ENCODE peak calls at places on chromosomes 4 and X, in six cellular contexts. One of them, this sample, is unnamed.

GRCh38 chr4:111838406-111838930 is 306.8 kb upstream of the FAM241A start:
- DNase-seq in naive thymus-derived CD4-positive, alpha-beta T cell: no peak
- DNase-seq in coronary artery: no peak
- DNase-seq in T-helper 9 cell: no peak
- DNase-seq in GM23248: no peak
- DNase-seq in astrocyte of the spinal cord: no peak
- DNase-seq in this sample: no peak

GRCh38 chr4:98963538-98964433 is 31.7 kb upstream of the METAP1 start:
- DNase-seq in naive thymus-derived CD4-positive, alpha-beta T cell: no peak
- DNase-seq in coronary artery: no peak
- DNase-seq in T-helper 9 cell: no peak
- DNase-seq in GM23248: peak
- DNase-seq in astrocyte of the spinal cord: peak
- DNase-seq in this sample: no peak

GRCh38 chr4:10186228-10187214 is 69.9 kb upstream of the WDR1 start:
- DNase-seq in naive thymus-derived CD4-positive, alpha-beta T cell: no peak
- DNase-seq in coronary artery: no peak
- DNase-seq in T-helper 9 cell: no peak
- DNase-seq in GM23248: peak
- DNase-seq in astrocyte of the spinal cord: no peak
- DNase-seq in this sample: no peak

GRCh38 chr4:147582386-147583077 is 34.7 kb upstream of the TMEM184C start:
- DNase-seq in naive thymus-derived CD4-positive, alpha-beta T cell: no peak
- DNase-seq in coronary artery: no peak
- DNase-seq in T-helper 9 cell: no peak
- DNase-seq in GM23248: no peak
- DNase-seq in astrocyte of the spinal cord: no peak
- DNase-seq in this sample: peak

GRCh38 chrX:85815203-85815751 is 232.1 kb downstream of the CHM start:
- DNase-seq in naive thymus-derived CD4-positive, alpha-beta T cell: no peak
- DNase-seq in coronary artery: no peak
- DNase-seq in T-helper 9 cell: no peak
- DNase-seq in GM23248: no peak
- DNase-seq in astrocyte of the spinal cord: no peak
- DNase-seq in this sample: no peak

GRCh38 chr4:41878170-41878941 is 56.9 kb upstream of the TMEM33 start:
- DNase-seq in naive thymus-derived CD4-positive, alpha-beta T cell: no peak
- DNase-seq in coronary artery: no peak
- DNase-seq in T-helper 9 cell: no peak
- DNase-seq in GM23248: no peak
- DNase-seq in astrocyte of the spinal cord: no peak
- DNase-seq in this sample: no peak

GRCh38 chrX:63250253-63250868 is 100.8 kb downstream of the SPIN4 start:
- DNase-seq in naive thymus-derived CD4-positive, alpha-beta T cell: no peak
- DNase-seq in coronary artery: no peak
- DNase-seq in T-helper 9 cell: peak
- DNase-seq in GM23248: peak
- DNase-seq in astrocyte of the spinal cord: peak
- DNase-seq in this sample: peak

GRCh38 chrX:50403903-50404302 is 66.7 kb downstream of the DGKK start:
- DNase-seq in naive thymus-derived CD4-positive, alpha-beta T cell: no peak
- DNase-seq in coronary artery: no peak
- DNase-seq in T-helper 9 cell: no peak
- DNase-seq in GM23248: no peak
- DNase-seq in astrocyte of the spinal cord: no peak
- DNase-seq in this sample: no peak

GRCh38 chrX:68675466-68675865 is 28.0 kb downstream of the STARD8 start:
- DNase-seq in naive thymus-derived CD4-positive, alpha-beta T cell: no peak
- DNase-seq in coronary artery: no peak
- DNase-seq in T-helper 9 cell: no peak
- DNase-seq in GM23248: no peak
- DNase-seq in astrocyte of the spinal cord: no peak
- DNase-seq in this sample: no peak

GRCh38 chrX:86295293-86295692 is 147.0 kb downstream of the DACH2 start:
- DNase-seq in naive thymus-derived CD4-positive, alpha-beta T cell: no peak
- DNase-seq in coronary artery: no peak
- DNase-seq in T-helper 9 cell: no peak
- DNase-seq in GM23248: no peak
- DNase-seq in astrocyte of the spinal cord: no peak
- DNase-seq in this sample: no peak

GRCh38 chrX:66914082-66914481 is 275.2 kb upstream of the EDA2R start:
- DNase-seq in naive thymus-derived CD4-positive, alpha-beta T cell: no peak
- DNase-seq in coronary artery: no peak
- DNase-seq in T-helper 9 cell: no peak
- DNase-seq in GM23248: peak
- DNase-seq in astrocyte of the spinal cord: no peak
- DNase-seq in this sample: no peak

GRCh38 chrX:18542897-18543296 is 117.5 kb downstream of the CDKL5 start:
- DNase-seq in naive thymus-derived CD4-positive, alpha-beta T cell: no peak
- DNase-seq in coronary artery: no peak
- DNase-seq in T-helper 9 cell: no peak
- DNase-seq in GM23248: no peak
- DNase-seq in astrocyte of the spinal cord: no peak
- DNase-seq in this sample: no peak

GRCh38 chr4:101597204-101597603 is 193.3 kb upstream of the BANK1 start:
- DNase-seq in naive thymus-derived CD4-positive, alpha-beta T cell: no peak
- DNase-seq in coronary artery: no peak
- DNase-seq in T-helper 9 cell: peak
- DNase-seq in GM23248: no peak
- DNase-seq in astrocyte of the spinal cord: no peak
- DNase-seq in this sample: no peak

GRCh38 chr4:146943691-146944375 is 1.8 kb downstream of the TTC29 start:
- DNase-seq in naive thymus-derived CD4-positive, alpha-beta T cell: no peak
- DNase-seq in coronary artery: no peak
- DNase-seq in T-helper 9 cell: no peak
- DNase-seq in GM23248: no peak
- DNase-seq in astrocyte of the spinal cord: peak
- DNase-seq in this sample: no peak

GRCh38 chrX:72573158-72573511 is 492 bp upstream of the HDAC8 start:
- DNase-seq in naive thymus-derived CD4-positive, alpha-beta T cell: no peak
- DNase-seq in coronary artery: no peak
- DNase-seq in T-helper 9 cell: no peak
- DNase-seq in GM23248: peak
- DNase-seq in astrocyte of the spinal cord: no peak
- DNase-seq in this sample: no peak

GRCh38 chr4:89657931-89658700 is 178.8 kb downstream of the SNCA start:
- DNase-seq in naive thymus-derived CD4-positive, alpha-beta T cell: no peak
- DNase-seq in coronary artery: no peak
- DNase-seq in T-helper 9 cell: no peak
- DNase-seq in GM23248: peak
- DNase-seq in astrocyte of the spinal cord: peak
- DNase-seq in this sample: peak

GRCh38 chrX:77298790-77299189 is 148.4 kb upstream of the FGF16 start:
- DNase-seq in naive thymus-derived CD4-positive, alpha-beta T cell: no peak
- DNase-seq in coronary artery: no peak
- DNase-seq in T-helper 9 cell: no peak
- DNase-seq in GM23248: no peak
- DNase-seq in astrocyte of the spinal cord: no peak
- DNase-seq in this sample: no peak

GRCh38 chrX:130974323-130974722 is 71.3 kb upstream of the ENOX2 start:
- DNase-seq in naive thymus-derived CD4-positive, alpha-beta T cell: no peak
- DNase-seq in coronary artery: no peak
- DNase-seq in T-helper 9 cell: no peak
- DNase-seq in GM23248: peak
- DNase-seq in astrocyte of the spinal cord: peak
- DNase-seq in this sample: peak

GRCh38 chr4:66489783-66490452 is 819.6 kb upstream of the EPHA5 start:
- DNase-seq in naive thymus-derived CD4-positive, alpha-beta T cell: no peak
- DNase-seq in coronary artery: no peak
- DNase-seq in T-helper 9 cell: no peak
- DNase-seq in GM23248: no peak
- DNase-seq in astrocyte of the spinal cord: peak
- DNase-seq in this sample: peak

GRCh38 chrX:153245288-153245731 is 66.2 kb downstream of the MAGEA1 start:
- DNase-seq in naive thymus-derived CD4-positive, alpha-beta T cell: no peak
- DNase-seq in coronary artery: no peak
- DNase-seq in T-helper 9 cell: no peak
- DNase-seq in GM23248: no peak
- DNase-seq in astrocyte of the spinal cord: peak
- DNase-seq in this sample: no peak

GRCh38 chr4:66571145-66571544 is 900.9 kb upstream of the EPHA5 start:
- DNase-seq in naive thymus-derived CD4-positive, alpha-beta T cell: no peak
- DNase-seq in coronary artery: no peak
- DNase-seq in T-helper 9 cell: no peak
- DNase-seq in GM23248: no peak
- DNase-seq in astrocyte of the spinal cord: no peak
- DNase-seq in this sample: no peak

GRCh38 chr4:2083826-2084160 is 24.7 kb downstream of the NAT8L start:
- DNase-seq in naive thymus-derived CD4-positive, alpha-beta T cell: no peak
- DNase-seq in coronary artery: no peak
- DNase-seq in T-helper 9 cell: no peak
- DNase-seq in GM23248: no peak
- DNase-seq in astrocyte of the spinal cord: no peak
- DNase-seq in this sample: no peak

GRCh38 chrX:103417933-103418332 is 41.6 kb downstream of the BEX3 start:
- DNase-seq in naive thymus-derived CD4-positive, alpha-beta T cell: no peak
- DNase-seq in coronary artery: no peak
- DNase-seq in T-helper 9 cell: no peak
- DNase-seq in GM23248: peak
- DNase-seq in astrocyte of the spinal cord: peak
- DNase-seq in this sample: peak

GRCh38 chr4:88211473-88212252 is 53.2 kb upstream of the ABCG2 start:
- DNase-seq in naive thymus-derived CD4-positive, alpha-beta T cell: no peak
- DNase-seq in coronary artery: no peak
- DNase-seq in T-helper 9 cell: peak
- DNase-seq in GM23248: peak
- DNase-seq in astrocyte of the spinal cord: peak
- DNase-seq in this sample: peak

GRCh38 chrX:40734956-40735317 is 405 bp downstream of the MED14 start:
- DNase-seq in naive thymus-derived CD4-positive, alpha-beta T cell: no peak
- DNase-seq in coronary artery: no peak
- DNase-seq in T-helper 9 cell: no peak
- DNase-seq in GM23248: peak
- DNase-seq in astrocyte of the spinal cord: peak
- DNase-seq in this sample: no peak

GRCh38 chr4:169080970-169081369 is 70.9 kb upstream of the CBR4 start:
- DNase-seq in naive thymus-derived CD4-positive, alpha-beta T cell: no peak
- DNase-seq in coronary artery: no peak
- DNase-seq in T-helper 9 cell: no peak
- DNase-seq in GM23248: no peak
- DNase-seq in astrocyte of the spinal cord: peak
- DNase-seq in this sample: peak

GRCh38 chr4:151573945-151574344 is 165.0 kb downstream of the FHIP1A start:
- DNase-seq in naive thymus-derived CD4-positive, alpha-beta T cell: no peak
- DNase-seq in coronary artery: no peak
- DNase-seq in T-helper 9 cell: no peak
- DNase-seq in GM23248: peak
- DNase-seq in astrocyte of the spinal cord: no peak
- DNase-seq in this sample: no peak

GRCh38 chr4:140556372-140557085 is 12.2 kb downstream of the UCP1 start:
- DNase-seq in naive thymus-derived CD4-positive, alpha-beta T cell: no peak
- DNase-seq in coronary artery: no peak
- DNase-seq in T-helper 9 cell: no peak
- DNase-seq in GM23248: no peak
- DNase-seq in astrocyte of the spinal cord: no peak
- DNase-seq in this sample: no peak